ENCODE peak calls at places on chromosomes 2 and 18, in five cellular contexts. X, D, O, H and E are unnamed samples.

GRCh38 chr2:188132385-188132784 is 159.3 kb upstream of the GULP1 start:
- DNase-seq in O (no peak), H (peak; percentile 49), X (no peak), D (no peak), E (no peak)

GRCh38 chr18:58552057-58552461 is 76.8 kb downstream of the ALPK2 start:
- DNase-seq in H (no peak), O (no peak), D (no peak), X (peak; percentile 67), E (no peak)

GRCh38 chr2:140013556-140014270 is 1233.5 kb upstream of the NXPH2 start:
- DNase-seq in H (no peak), D (no peak), X (no peak), O (no peak), E (no peak)

GRCh38 chr2:98086491-98087446 is at the start of gene VWA3B:
- DNase-seq in D (peak; percentile 85), O (no peak), H (peak; percentile 70), X (peak; percentile 47), E (peak; percentile 56)

GRCh38 chr2:71783215-71783614 is 329.9 kb downstream of the DYSF start:
- DNase-seq in H (no peak), X (no peak), D (no peak), O (no peak), E (no peak)

GRCh38 chr18:13452448-13452811 is 233.9 kb downstream of the LDLRAD4 start:
- DNase-seq in D (no peak), X (peak; percentile 48), O (no peak), H (no peak), E (no peak)

GRCh38 chr2:148817210-148817708 is 57.8 kb upstream of the KIF5C start:
- DNase-seq in H (no peak), D (no peak), X (no peak), O (no peak), E (no peak)

GRCh38 chr2:65035544-65035943 is 20.7 kb upstream of the CEP68 start:
- DNase-seq in D (no peak), H (no peak), O (no peak), X (no peak), E (no peak)

GRCh38 chr18:77106331-77106730 is 26.3 kb downstream of the MBP start:
- DNase-seq in D (no peak), H (no peak), X (no peak), O (peak; percentile 69), E (no peak)

GRCh38 chr18:24846133-24846532 is 385.7 kb downstream of the HRH4 start:
- DNase-seq in D (no peak), O (no peak), H (no peak), X (no peak), E (no peak)

GRCh38 chr2:134193774-134194173 is 60.1 kb upstream of the MGAT5 start:
- DNase-seq in O (no peak), H (no peak), D (no peak), X (no peak), E (no peak)

GRCh38 chr18:79559121-79559835 is 120.3 kb upstream of the CTDP1 start:
- DNase-seq in X (no peak), H (no peak), O (no peak), D (no peak), E (no peak)

GRCh38 chr2:230219419-230220331 is at the start of gene SP110:
- DNase-seq in O (peak; percentile 68), D (peak; percentile 90), H (peak; percentile 65), X (peak; percentile 87), E (peak; percentile 28)

GRCh38 chr2:106932644-106933043 is 46.7 kb upstream of the ST6GAL2 start:
- DNase-seq in D (no peak), X (no peak), O (no peak), H (no peak), E (no peak)

GRCh38 chr2:185436787-185437372 is 301.7 kb upstream of the FSIP2 start:
- DNase-seq in O (no peak), D (no peak), X (no peak), H (no peak), E (no peak)

GRCh38 chr18:36412778-36413177 is 115.3 kb downstream of the FHOD3 start:
- DNase-seq in D (no peak), H (no peak), O (no peak), X (no peak), E (no peak)

GRCh38 chr2:235740821-235741220 is 247.0 kb downstream of the AGAP1 start:
- DNase-seq in H (no peak), O (no peak), X (no peak), D (no peak), E (no peak)

GRCh38 chr2:39584283-39584972 is 81.3 kb upstream of the TMEM178A start:
- DNase-seq in X (peak; percentile 58), D (no peak), H (no peak), O (no peak), E (no peak)

GRCh38 chr18:12748671-12749070 is 45.8 kb downstream of the PSMG2 start:
- DNase-seq in H (no peak), O (no peak), D (no peak), X (no peak), E (no peak)

GRCh38 chr2:241882090-241882625 is 12.6 kb downstream of the RTP5 start:
- DNase-seq in H (peak; percentile 59), X (no peak), D (no peak), O (no peak), E (no peak)

GRCh38 chr2:95158891-95159619 is 593 bp downstream of the ZNF514 start:
- DNase-seq in O (no peak), D (peak; percentile 73), H (peak; percentile 52), X (peak; percentile 20), E (peak; percentile 18)

GRCh38 chr2:126774290-126774689 is 118.3 kb downstream of the GYPC start:
- DNase-seq in H (no peak), X (no peak), O (no peak), D (no peak), E (no peak)

GRCh38 chr2:217625475-217626245 is 377.1 kb downstream of the TNS1 start:
- DNase-seq in O (no peak), H (no peak), D (no peak), X (no peak), E (no peak)

GRCh38 chr2:191574232-191574631 is 103.7 kb upstream of the NABP1 start:
- DNase-seq in O (no peak), D (no peak), X (no peak), H (no peak), E (no peak)

DNA sequence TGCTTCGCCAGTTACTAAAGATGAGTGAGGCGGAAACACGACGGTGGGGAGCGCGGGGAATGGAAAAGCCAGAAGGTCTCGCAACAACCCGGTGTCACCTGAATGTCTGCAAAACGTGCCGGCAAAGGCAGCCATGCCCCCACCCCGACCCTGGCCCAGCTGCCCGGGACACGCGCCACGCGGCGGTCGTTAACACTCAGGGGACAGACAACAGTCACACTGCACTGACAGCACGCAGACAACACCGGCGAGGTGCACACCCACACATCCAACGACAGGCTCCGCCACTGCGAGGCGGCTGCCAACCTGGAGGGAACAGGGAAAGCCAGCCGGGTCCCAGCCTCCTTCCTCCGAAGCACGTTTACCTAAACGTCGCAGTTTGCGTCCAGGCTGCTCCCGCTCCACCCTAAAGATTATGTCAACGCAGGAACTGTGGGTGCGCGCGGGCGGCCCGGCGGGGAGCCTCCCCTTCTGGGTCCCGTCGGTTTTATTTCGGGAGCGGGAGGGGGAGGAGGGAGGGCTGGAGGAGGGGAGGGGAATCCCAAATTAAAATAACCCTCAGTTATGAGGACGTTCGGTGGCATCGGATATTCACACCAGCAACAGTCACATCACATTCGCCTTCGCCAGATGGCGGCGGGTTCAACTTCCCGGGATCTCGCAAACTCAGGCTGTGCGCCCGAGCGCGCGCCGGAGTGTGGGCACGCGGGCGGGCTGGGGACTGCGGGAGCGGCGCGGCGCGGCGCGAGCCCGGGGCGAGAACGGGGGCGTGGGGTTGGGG is 694 bp downstream of the PTGR3 start:
- DNase-seq in H (peak; percentile 58), X (peak; percentile 31), O (peak; percentile 22), D (peak; percentile 72), E (peak; percentile 45)
- TF ChIP-seq CTCF in H (peak; percentile 27), X (peak; percentile 12), O (no peak), D (no peak), E (peak; percentile 18)

DNA sequence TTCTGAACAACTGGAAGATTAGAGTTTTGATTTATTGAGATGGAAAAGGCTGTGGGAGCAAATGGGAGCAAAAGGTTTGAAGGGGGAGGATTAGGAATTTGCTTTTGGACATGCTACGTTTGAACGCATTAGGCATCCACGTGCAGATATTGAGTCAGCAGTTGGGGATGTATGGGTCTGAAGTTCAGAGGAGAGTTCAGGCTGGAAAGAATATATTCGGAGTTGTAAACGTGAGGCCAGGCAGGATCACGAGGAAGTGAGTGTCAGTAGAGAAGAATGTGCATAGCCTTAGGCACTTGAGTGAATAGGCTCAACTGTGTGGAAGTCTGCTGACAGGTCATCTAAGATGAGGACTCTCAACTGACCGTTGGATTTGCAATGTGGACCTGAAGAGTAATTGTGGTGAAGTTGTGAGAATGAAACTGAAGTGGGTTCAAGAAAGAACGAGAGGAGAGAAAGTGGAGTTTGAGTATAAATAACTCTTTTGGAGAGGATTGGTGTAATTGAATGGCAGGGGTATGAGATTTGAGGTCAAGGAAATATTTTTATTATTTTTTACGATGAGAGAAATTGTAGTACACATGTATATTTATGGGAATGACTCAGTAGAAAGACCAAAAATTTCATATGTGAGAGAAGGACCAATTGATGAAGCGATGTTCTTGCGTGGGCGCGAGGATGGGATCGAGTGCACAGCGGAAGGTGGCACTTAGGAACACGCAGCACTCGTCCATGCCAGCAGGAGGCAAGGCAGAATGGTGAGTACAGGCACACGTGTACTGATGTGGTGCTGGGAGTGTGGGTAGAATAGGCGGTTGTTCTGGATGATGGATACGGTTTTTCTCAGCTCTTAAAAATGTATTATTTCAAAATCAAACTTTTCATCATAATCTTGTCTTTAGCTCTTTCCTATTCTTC is 40.5 kb upstream of the POLE4 start:
- DNase-seq in D (no peak), X (peak; percentile 55), H (no peak), O (no peak), E (no peak)
- TF ChIP-seq CTCF in D (no peak), X (peak; percentile 18), H (no peak), O (no peak), E (peak; percentile 14)

DNA sequence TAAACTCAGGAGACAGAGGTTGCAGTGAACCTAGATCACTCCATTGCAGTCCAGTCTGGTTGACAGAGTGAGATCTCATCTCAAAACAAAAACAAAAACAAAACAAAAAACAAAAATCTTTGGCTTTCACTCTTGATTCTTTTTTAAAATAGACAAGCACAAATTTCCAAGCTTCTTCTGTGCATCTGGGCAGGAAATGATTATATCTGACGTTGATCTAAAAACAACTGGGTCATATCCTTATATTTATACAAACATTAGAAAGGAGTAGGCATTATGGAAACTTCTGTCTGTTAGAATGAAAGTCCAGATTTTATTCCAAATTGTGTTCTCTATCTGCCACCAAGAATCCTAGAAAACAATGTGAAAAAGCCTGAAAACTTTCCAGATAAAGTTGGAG is 26.2 kb upstream of the PMAIP1 start:
- DNase-seq in X (no peak), H (no peak), D (no peak), O (no peak), E (no peak)
- TF ChIP-seq CTCF in X (no peak), H (no peak), D (no peak), O (no peak), E (no peak)

DNA sequence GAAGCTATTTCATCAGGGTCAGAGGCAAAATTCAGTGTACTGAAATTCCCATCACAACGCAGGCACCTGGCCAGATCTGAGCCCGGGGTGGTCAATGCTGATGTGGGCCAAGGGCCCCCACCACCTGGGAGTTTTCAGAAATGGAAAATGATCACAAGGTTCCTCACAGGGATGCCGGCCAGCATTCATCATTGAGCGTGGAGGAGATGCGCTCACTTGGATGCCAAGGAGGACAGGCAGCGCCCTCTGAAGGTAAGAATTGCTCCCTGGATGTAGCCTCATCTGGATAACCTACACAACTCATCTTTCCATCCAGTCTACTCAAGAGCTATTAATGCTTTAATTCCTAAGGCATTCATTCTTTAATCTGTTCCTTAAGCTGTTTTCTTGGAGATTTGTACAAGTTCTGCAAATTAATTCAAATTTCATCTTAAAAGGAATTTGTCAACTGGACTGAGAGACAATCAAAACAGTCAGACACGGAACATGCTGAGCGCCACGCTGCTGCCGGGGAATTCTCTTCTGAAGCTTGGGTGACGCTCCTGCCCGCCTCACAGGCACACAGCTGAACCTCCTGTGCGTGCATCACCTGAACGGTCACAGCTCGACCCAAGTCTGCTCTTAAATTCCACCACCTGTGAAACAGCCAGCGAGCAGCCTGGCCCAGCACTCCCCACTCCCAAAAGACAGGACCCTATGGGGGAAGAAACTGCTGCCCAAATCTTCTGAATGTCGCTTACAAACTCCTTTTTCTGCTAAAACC is 206.7 kb downstream of the HDAC4 start:
- DNase-seq in X (no peak), D (no peak), H (no peak), O (no peak), E (no peak)
- TF ChIP-seq CTCF in X (peak; percentile 47), D (no peak), H (no peak), O (no peak), E (peak; percentile 39)